ENCODE peak calls at places on chromosomes 13 and 19, in six cellular contexts. D is MM.1S, X is GM23248, T is Peyer's patch, G is fibroblast of lung, Y is body of pancreas. I is an unnamed sample.

GRCh38 chr19:5960005-5961001 is 17.6 kb downstream of the RANBP3 start:
- DNase-seq in G (no peak), T (no peak), Y (peak; percentile 80), D (no peak), X (no peak), I (no peak)

GRCh38 chr19:32658075-32658474 is 16.9 kb downstream of the ANKRD27 start:
- DNase-seq in X (no peak), G (no peak), D (no peak), T (no peak), Y (no peak), I (no peak)

GRCh38 chr19:805600-806550 is 8.6 kb downstream of the PTBP1 start:
- DNase-seq in Y (peak; percentile 21), D (no peak), T (no peak), X (no peak), G (no peak), I (peak; percentile 64)

GRCh38 chr13:64985075-64985474 is 2245.1 kb downstream of the PCDH9 start:
- DNase-seq in T (no peak), X (no peak), D (no peak), G (no peak), Y (no peak), I (no peak)

GRCh38 chr19:13132471-13133166 is 14.6 kb downstream of the NACC1 start:
- DNase-seq in G (peak; percentile 33), D (no peak), Y (no peak), T (no peak), X (peak; percentile 96), I (no peak)

GRCh38 chr19:38851622-38852230 is 1.9 kb upstream of the HNRNPL start:
- DNase-seq in D (peak; percentile 95), G (peak; percentile 90), X (peak; percentile 98), Y (peak; percentile 97), T (peak; percentile 96), I (peak; percentile 97)

GRCh38 chr19:43723588-43723987 is 7.7 kb downstream of the IRGC start:
- DNase-seq in Y (no peak), D (no peak), G (peak; percentile 23), T (no peak), X (peak; percentile 31), I (no peak)

GRCh38 chr19:33524024-33524664 is 2.6 kb upstream of the PEPD start:
- DNase-seq in Y (no peak), X (peak; percentile 12), D (peak; percentile 61), T (no peak), G (peak; percentile 21), I (no peak)

GRCh38 chr19:13243971-13244370 is 93.8 kb downstream of the IER2 start:
- DNase-seq in T (no peak), X (no peak), G (no peak), D (no peak), Y (no peak), I (no peak)

GRCh38 chr19:6925801-6926751 is 38.7 kb downstream of the ADGRE1 start:
- DNase-seq in X (peak; percentile 38), T (no peak), Y (no peak), G (no peak), D (peak; percentile 65), I (no peak)

GRCh38 chr13:112720814-112721197 is 31.0 kb downstream of the ATP11A start:
- DNase-seq in Y (no peak), G (no peak), T (no peak), X (no peak), D (no peak), I (peak; percentile 48)

GRCh38 chr19:46821512-46822359 is 28.9 kb downstream of the AP2S1 start:
- DNase-seq in D (no peak), G (no peak), Y (no peak), X (no peak), T (peak; percentile 85), I (peak; percentile 78)

GRCh38 chr13:96817336-96817941 is 176.8 kb downstream of the OXGR1 start:
- DNase-seq in Y (no peak), X (peak; percentile 42), T (no peak), G (peak; percentile 52), D (peak; percentile 52), I (no peak)

GRCh38 chr13:42417624-42418023 is 145.7 kb downstream of the AKAP11 start:
- DNase-seq in G (no peak), D (no peak), X (no peak), Y (no peak), T (no peak), I (no peak)

GRCh38 chr19:41226053-41226873 is 7.2 kb downstream of the AXL start:
- DNase-seq in D (no peak), G (peak; percentile 82), Y (peak; percentile 80), X (peak; percentile 96), T (peak; percentile 22), I (peak; percentile 85)

GRCh38 chr13:26037302-26037701 is 14.5 kb downstream of the SHISA2 start:
- DNase-seq in D (no peak), G (no peak), T (no peak), Y (peak; percentile 23), X (no peak), I (no peak)

GRCh38 chr13:41550239-41550638 is 92.9 kb downstream of the RGCC start:
- DNase-seq in Y (no peak), T (no peak), D (no peak), X (no peak), G (no peak), I (no peak)

GRCh38 chr13:110480161-110480560 is 81.4 kb downstream of the RAB20 start:
- DNase-seq in T (no peak), D (no peak), G (no peak), Y (no peak), X (no peak), I (no peak)

GRCh38 chr13:36606060-36606459 is 67.8 kb upstream of the SERTM1 start:
- DNase-seq in T (no peak), D (no peak), Y (no peak), G (no peak), X (no peak), I (no peak)

GRCh38 chr19:53183146-53183545 is 10.0 kb downstream of the ZNF665 start:
- DNase-seq in Y (no peak), D (no peak), X (peak; percentile 68), G (peak; percentile 57), T (no peak), I (no peak)
- H3K36me3 ChIP-seq in Y (no peaks in the 10 kb centered on the region), D (no peaks in the 10 kb centered on the region), X (peaks cover 13% of the 10 kb centered on the region), G (peaks cover 1% of the 10 kb centered on the region), T (peaks cover 10% of the 10 kb centered on the region), I (peaks cover 5% of the 10 kb centered on the region)

DNA sequence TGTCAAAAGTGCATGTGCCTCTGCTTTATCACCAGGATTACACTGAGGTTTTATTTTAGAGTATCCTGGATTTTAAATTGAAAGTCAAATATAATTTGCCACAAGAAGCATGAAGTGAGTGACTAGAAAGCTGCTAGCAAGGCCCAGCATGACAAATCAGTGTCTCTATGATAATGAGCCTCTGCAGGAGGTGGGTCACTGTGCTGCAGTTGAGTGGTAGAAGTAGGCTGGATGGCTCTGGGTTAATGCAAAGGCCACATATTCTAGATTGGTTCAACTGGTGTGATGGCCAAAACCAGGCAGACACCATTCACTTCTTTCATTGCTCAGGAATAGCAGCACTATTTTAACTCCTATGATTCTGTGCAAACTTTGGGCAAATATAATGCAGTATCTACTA is 491.5 kb downstream of the OLFM4 start:
- DNase-seq in G (no peak), T (no peak), Y (no peak), D (no peak), X (no peak), I (no peak)
- H3K36me3 ChIP-seq in G (no peaks in the 10 kb centered on the region), T (no peaks in the 10 kb centered on the region), Y (no peaks in the 10 kb centered on the region), D (no peaks in the 10 kb centered on the region), X (no peaks in the 10 kb centered on the region), I (no peaks in the 10 kb centered on the region)

GRCh38 chr19:56162258-56162657 is 13.6 kb upstream of the GALP start:
- DNase-seq in G (no peak), D (no peak), X (no peak), Y (no peak), T (no peak), I (no peak)
- H3K36me3 ChIP-seq in G (peaks cover 7% of the 10 kb centered on the region), D (no peaks in the 10 kb centered on the region), X (peaks cover 4% of the 10 kb centered on the region), Y (peaks cover 10% of the 10 kb centered on the region), T (peaks cover 16% of the 10 kb centered on the region), I (peaks cover 17% of the 10 kb centered on the region)

DNA sequence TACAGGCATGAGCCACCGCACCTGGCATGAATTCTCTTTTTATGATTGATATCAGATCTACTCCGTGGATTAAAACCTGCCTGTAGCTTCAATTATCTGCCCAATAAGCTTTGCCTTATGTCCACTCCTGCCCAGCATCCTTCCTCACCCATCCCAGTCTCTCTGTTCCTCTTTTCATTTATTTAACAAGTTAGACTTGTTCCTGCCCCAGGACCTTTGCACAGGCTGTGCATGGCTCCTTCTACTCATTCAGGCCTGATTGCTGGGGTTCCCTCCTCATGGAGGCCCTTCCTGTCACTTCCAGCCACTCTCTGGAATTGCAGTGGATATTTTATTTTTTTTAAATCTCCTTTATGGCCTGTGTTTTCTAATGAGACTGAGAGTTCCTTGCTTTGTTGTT is 27.6 kb downstream of the SMARCA4 start:
- DNase-seq in X (no peak), D (no peak), Y (no peak), T (no peak), G (no peak), I (no peak)
- H3K36me3 ChIP-seq in X (peaks cover 18% of the 10 kb centered on the region), D (peaks cover 5% of the 10 kb centered on the region), Y (peaks cover 11% of the 10 kb centered on the region), T (peaks cover 93% of the 10 kb centered on the region), G (peaks cover 18% of the 10 kb centered on the region), I (peaks cover 99% of the 10 kb centered on the region)

GRCh38 chr19:14703833-14704232 is 14.0 kb downstream of the ZNF333 start:
- DNase-seq in T (no peak), X (no peak), G (no peak), Y (no peak), D (no peak), I (no peak)

GRCh38 chr19:14700711-14701110 is 10.9 kb downstream of the ZNF333 start:
- DNase-seq in D (no peak), X (no peak), Y (no peak), G (no peak), T (no peak), I (no peak)

GRCh38 chr19:14699641-14700040 is 9.8 kb downstream of the ZNF333 start:
- DNase-seq in T (no peak), G (no peak), X (no peak), Y (no peak), D (no peak), I (no peak)

DNA sequence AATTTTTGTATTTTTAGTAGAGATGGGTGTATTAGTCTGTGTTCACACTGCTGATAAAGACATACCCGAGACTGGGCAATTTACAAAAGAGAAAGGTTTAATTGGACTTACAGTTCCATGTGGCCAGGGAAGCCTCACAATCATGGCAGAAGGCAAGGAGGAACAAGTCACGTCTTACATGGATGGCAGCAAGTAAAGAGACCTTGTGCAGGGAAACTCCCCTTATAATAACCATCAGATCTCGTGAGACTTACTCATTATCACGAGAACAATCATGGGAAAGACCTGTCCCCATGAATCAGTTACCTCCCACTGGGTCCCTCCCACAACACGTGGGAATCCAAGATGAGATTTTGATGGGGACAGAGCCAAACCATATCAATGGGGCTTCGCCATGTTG is 14.6 kb downstream of the ZNF333 start:
- DNase-seq in T (no peak), X (no peak), G (no peak), D (no peak), Y (no peak), I (no peak)
- H3K36me3 ChIP-seq in T (peaks cover 97% of the 10 kb centered on the region), X (peaks cover 25% of the 10 kb centered on the region), G (peaks cover 21% of the 10 kb centered on the region), D (no peaks in the 10 kb centered on the region), Y (peaks cover 45% of the 10 kb centered on the region), I (peaks cover 85% of the 10 kb centered on the region)